ENCODE peak calls at places on chromosome 15, in ten cellular contexts. One of them, this sample, is unnamed.
A peak's percentile ranks its signal among the peaks of the same experiment; 100 is the strongest.

GRCh38 chr15:69380726-69381105 is 33.4 kb upstream of the KIF23 start:
- DNase-seq in stimulated activated CD4-positive, alpha-beta T cell treated with anti-CD3 and anti-CD28 coated beads, Interleukin-15, amount 100 ng/mL, for 1 hour: no peak
- DNase-seq in neural progenitor cell: no peak
- DNase-seq in mucosa of gallbladder: no peak
- DNase-seq in activated effector memory CD4-positive, alpha-beta T cell treated with Interleukin-2 at 50 U/mL for 16 hours: no peak
- DNase-seq in DMS79: no peak
- DNase-seq in stomach: no peak
- DNase-seq in activated CD8-positive, alpha-beta T cell treated with anti-CD3 and anti-CD28 coated beads, Interleukin-2, amount 10 ng/mL, durations not matched to agents 7 days and 5 days: no peak
- DNase-seq in GM13977: no peak
- DNase-seq in activated CD4-positive, alpha-beta T cell treated with anti-CD3 and anti-CD28 coated beads for 24 hours: no peak
- DNase-seq in this sample: no peak

GRCh38 chr15:87752250-87752951 is 504.1 kb downstream of the NTRK3 start:
- DNase-seq in neural progenitor cell: no peak
- DNase-seq in mucosa of gallbladder: no peak
- DNase-seq in DMS79: no peak
- DNase-seq in GM13977: no peak
- DNase-seq in stomach: no peak
- DNase-seq in activated CD8-positive, alpha-beta T cell treated with anti-CD3 and anti-CD28 coated beads, Interleukin-2, amount 10 ng/mL, durations not matched to agents 7 days and 5 days: no peak
- DNase-seq in activated effector memory CD4-positive, alpha-beta T cell treated with Interleukin-2 at 50 U/mL for 16 hours: no peak
- DNase-seq in activated CD4-positive, alpha-beta T cell treated with anti-CD3 and anti-CD28 coated beads for 24 hours: no peak
- DNase-seq in stimulated activated CD4-positive, alpha-beta T cell treated with anti-CD3 and anti-CD28 coated beads, Interleukin-15, amount 100 ng/mL, for 1 hour: no peak
- DNase-seq in this sample: no peak

GRCh38 chr15:41790756-41791546 is 16.7 kb downstream of the MAPKBP1 start:
- DNase-seq in activated CD8-positive, alpha-beta T cell treated with anti-CD3 and anti-CD28 coated beads, Interleukin-2, amount 10 ng/mL, durations not matched to agents 7 days and 5 days: peak; percentile 39
- DNase-seq in neural progenitor cell: no peak
- DNase-seq in activated effector memory CD4-positive, alpha-beta T cell treated with Interleukin-2 at 50 U/mL for 16 hours: no peak
- DNase-seq in GM13977: no peak
- DNase-seq in mucosa of gallbladder: no peak
- DNase-seq in DMS79: no peak
- DNase-seq in stomach: no peak
- DNase-seq in stimulated activated CD4-positive, alpha-beta T cell treated with anti-CD3 and anti-CD28 coated beads, Interleukin-15, amount 100 ng/mL, for 1 hour: no peak
- DNase-seq in activated CD4-positive, alpha-beta T cell treated with anti-CD3 and anti-CD28 coated beads for 24 hours: no peak
- DNase-seq in this sample: no peak

GRCh38 chr15:38928431-38928830 is 363.8 kb upstream of the RASGRP1 start:
- DNase-seq in activated CD4-positive, alpha-beta T cell treated with anti-CD3 and anti-CD28 coated beads for 24 hours: no peak
- DNase-seq in stomach: no peak
- DNase-seq in stimulated activated CD4-positive, alpha-beta T cell treated with anti-CD3 and anti-CD28 coated beads, Interleukin-15, amount 100 ng/mL, for 1 hour: no peak
- DNase-seq in activated effector memory CD4-positive, alpha-beta T cell treated with Interleukin-2 at 50 U/mL for 16 hours: no peak
- DNase-seq in GM13977: no peak
- DNase-seq in mucosa of gallbladder: no peak
- DNase-seq in neural progenitor cell: no peak
- DNase-seq in activated CD8-positive, alpha-beta T cell treated with anti-CD3 and anti-CD28 coated beads, Interleukin-2, amount 10 ng/mL, durations not matched to agents 7 days and 5 days: no peak
- DNase-seq in DMS79: no peak
- DNase-seq in this sample: no peak

GRCh38 chr15:68536331-68537095 is 42.3 kb upstream of the CORO2B start:
- DNase-seq in activated CD8-positive, alpha-beta T cell treated with anti-CD3 and anti-CD28 coated beads, Interleukin-2, amount 10 ng/mL, durations not matched to agents 7 days and 5 days: no peak
- DNase-seq in mucosa of gallbladder: no peak
- DNase-seq in stomach: no peak
- DNase-seq in activated CD4-positive, alpha-beta T cell treated with anti-CD3 and anti-CD28 coated beads for 24 hours: no peak
- DNase-seq in neural progenitor cell: no peak
- DNase-seq in GM13977: no peak
- DNase-seq in DMS79: no peak
- DNase-seq in stimulated activated CD4-positive, alpha-beta T cell treated with anti-CD3 and anti-CD28 coated beads, Interleukin-15, amount 100 ng/mL, for 1 hour: no peak
- DNase-seq in activated effector memory CD4-positive, alpha-beta T cell treated with Interleukin-2 at 50 U/mL for 16 hours: no peak
- DNase-seq in this sample: no peak

GRCh38 chr15:78810377-78811123 is 714 bp downstream of the ADAMTS7 start:
- DNase-seq in stimulated activated CD4-positive, alpha-beta T cell treated with anti-CD3 and anti-CD28 coated beads, Interleukin-15, amount 100 ng/mL, for 1 hour: no peak
- DNase-seq in activated CD8-positive, alpha-beta T cell treated with anti-CD3 and anti-CD28 coated beads, Interleukin-2, amount 10 ng/mL, durations not matched to agents 7 days and 5 days: no peak
- DNase-seq in activated CD4-positive, alpha-beta T cell treated with anti-CD3 and anti-CD28 coated beads for 24 hours: no peak
- DNase-seq in mucosa of gallbladder: no peak
- DNase-seq in stomach: peak; percentile 67
- DNase-seq in DMS79: no peak
- DNase-seq in GM13977: peak; percentile 70
- DNase-seq in activated effector memory CD4-positive, alpha-beta T cell treated with Interleukin-2 at 50 U/mL for 16 hours: no peak
- DNase-seq in neural progenitor cell: peak; percentile 74
- DNase-seq in this sample: peak; percentile 48

GRCh38 chr15:58443291-58443690 is 11.5 kb downstream of the LIPC start:
- DNase-seq in DMS79: no peak
- DNase-seq in stimulated activated CD4-positive, alpha-beta T cell treated with anti-CD3 and anti-CD28 coated beads, Interleukin-15, amount 100 ng/mL, for 1 hour: no peak
- DNase-seq in activated CD8-positive, alpha-beta T cell treated with anti-CD3 and anti-CD28 coated beads, Interleukin-2, amount 10 ng/mL, durations not matched to agents 7 days and 5 days: no peak
- DNase-seq in activated CD4-positive, alpha-beta T cell treated with anti-CD3 and anti-CD28 coated beads for 24 hours: no peak
- DNase-seq in GM13977: no peak
- DNase-seq in neural progenitor cell: no peak
- DNase-seq in mucosa of gallbladder: no peak
- DNase-seq in stomach: no peak
- DNase-seq in activated effector memory CD4-positive, alpha-beta T cell treated with Interleukin-2 at 50 U/mL for 16 hours: no peak
- DNase-seq in this sample: no peak

GRCh38 chr15:53072077-53072476 is 281.9 kb upstream of the ONECUT1 start:
- DNase-seq in neural progenitor cell: peak; percentile 90
- DNase-seq in mucosa of gallbladder: peak; percentile 94
- DNase-seq in activated effector memory CD4-positive, alpha-beta T cell treated with Interleukin-2 at 50 U/mL for 16 hours: no peak
- DNase-seq in stimulated activated CD4-positive, alpha-beta T cell treated with anti-CD3 and anti-CD28 coated beads, Interleukin-15, amount 100 ng/mL, for 1 hour: no peak
- DNase-seq in DMS79: peak; percentile 48
- DNase-seq in GM13977: no peak
- DNase-seq in stomach: peak; percentile 61
- DNase-seq in activated CD4-positive, alpha-beta T cell treated with anti-CD3 and anti-CD28 coated beads for 24 hours: no peak
- DNase-seq in activated CD8-positive, alpha-beta T cell treated with anti-CD3 and anti-CD28 coated beads, Interleukin-2, amount 10 ng/mL, durations not matched to agents 7 days and 5 days: peak; percentile 43
- DNase-seq in this sample: peak; percentile 8

GRCh38 chr15:40790723-40791122 is 16.2 kb upstream of the ZFYVE19 start:
- DNase-seq in neural progenitor cell: no peak
- DNase-seq in stomach: no peak
- DNase-seq in activated CD4-positive, alpha-beta T cell treated with anti-CD3 and anti-CD28 coated beads for 24 hours: no peak
- DNase-seq in mucosa of gallbladder: no peak
- DNase-seq in activated CD8-positive, alpha-beta T cell treated with anti-CD3 and anti-CD28 coated beads, Interleukin-2, amount 10 ng/mL, durations not matched to agents 7 days and 5 days: no peak
- DNase-seq in DMS79: no peak
- DNase-seq in GM13977: no peak
- DNase-seq in stimulated activated CD4-positive, alpha-beta T cell treated with anti-CD3 and anti-CD28 coated beads, Interleukin-15, amount 100 ng/mL, for 1 hour: no peak
- DNase-seq in activated effector memory CD4-positive, alpha-beta T cell treated with Interleukin-2 at 50 U/mL for 16 hours: no peak
- DNase-seq in this sample: no peak

GRCh38 chr15:48544816-48545215 is 100.7 kb downstream of the FBN1 start:
- DNase-seq in neural progenitor cell: no peak
- DNase-seq in GM13977: no peak
- DNase-seq in activated CD4-positive, alpha-beta T cell treated with anti-CD3 and anti-CD28 coated beads for 24 hours: no peak
- DNase-seq in DMS79: no peak
- DNase-seq in mucosa of gallbladder: no peak
- DNase-seq in stimulated activated CD4-positive, alpha-beta T cell treated with anti-CD3 and anti-CD28 coated beads, Interleukin-15, amount 100 ng/mL, for 1 hour: no peak
- DNase-seq in stomach: no peak
- DNase-seq in activated effector memory CD4-positive, alpha-beta T cell treated with Interleukin-2 at 50 U/mL for 16 hours: no peak
- DNase-seq in activated CD8-positive, alpha-beta T cell treated with anti-CD3 and anti-CD28 coated beads, Interleukin-2, amount 10 ng/mL, durations not matched to agents 7 days and 5 days: no peak
- DNase-seq in this sample: no peak